ENCODE peak calls at places on chromosomes 2 and 18, in ten cellular contexts. E is breast epithelium, H is prostate gland, C is SK-N-SH, G is upper lobe of left lung, I is transverse colon, J is HepG2, L is spleen, Q is HCT116, M is stomach. F is an unnamed sample.

GRCh38 chr18:54871231-54871630 is 43.0 kb downstream of the RAB27B start:
- DNase-seq in H (no peak), L (no peak), C (peak), Q (no peak), G (no peak), I (no peak), E (no peak), J (no peak), M (no peak), F (no peak)

GRCh38 chr2:66433945-66434678 is 813 bp upstream of the MEIS1 start:
- DNase-seq in E (no peak), G (peak), H (peak), J (peak), C (peak), L (peak), M (peak), I (peak), Q (no peak), F (peak)

GRCh38 chr2:28952806-28953190 is 28.3 kb upstream of the TOGARAM2 start:
- DNase-seq in H (no peak), I (no peak), C (peak), G (no peak), M (no peak), Q (no peak), L (no peak), J (no peak), E (no peak), F (no peak)

GRCh38 chr2:12340164-12340563 is 376.6 kb upstream of the TRIB2 start:
- DNase-seq in C (no peak), I (no peak), J (no peak), H (no peak), L (no peak), G (no peak), E (no peak), Q (no peak), M (no peak), F (no peak)

GRCh38 chr2:9747396-9747795 is 95.9 kb upstream of the TAF1B start:
- DNase-seq in L (no peak), J (no peak), G (no peak), C (no peak), I (no peak), Q (no peak), M (no peak), H (no peak), E (no peak), F (no peak)

GRCh38 chr2:26575836-26576564 is 65.2 kb downstream of the CIB4 start:
- DNase-seq in I (no peak), Q (no peak), L (peak), H (no peak), G (peak), M (no peak), E (no peak), C (no peak), J (no peak), F (no peak)

GRCh38 chr2:10914272-10914693 is 2.5 kb downstream of the KCNF1 start:
- DNase-seq in Q (no peak), C (no peak), M (no peak), I (peak), J (no peak), E (no peak), G (no peak), H (no peak), L (peak), F (no peak)

GRCh38 chr2:203722411-203722810 is 16.0 kb downstream of the CD28 start:
- DNase-seq in L (no peak), Q (no peak), H (peak), M (no peak), C (no peak), J (no peak), G (no peak), I (no peak), E (no peak), F (no peak)

GRCh38 chr2:226578879-226579278 is 220.7 kb downstream of the IRS1 start:
- DNase-seq in G (no peak), C (no peak), H (no peak), M (no peak), L (no peak), Q (no peak), J (peak), E (no peak), I (no peak), F (no peak)

GRCh38 chr2:7882296-7882695 is 799.6 kb upstream of the ID2 start:
- DNase-seq in Q (no peak), H (no peak), M (no peak), J (no peak), E (no peak), L (no peak), G (no peak), I (no peak), C (no peak), F (no peak)

GRCh38 chr2:170224692-170225091 is 46.7 kb downstream of the MYO3B start:
- DNase-seq in J (no peak), H (no peak), M (no peak), C (peak), I (no peak), L (no peak), G (no peak), E (no peak), Q (no peak), F (no peak)

GRCh38 chr2:86783615-86784339 is 6.9 kb downstream of the CD8A start:
- DNase-seq in H (no peak), C (no peak), J (no peak), E (no peak), G (no peak), I (no peak), M (no peak), L (no peak), Q (no peak), F (no peak)

GRCh38 chr2:10303634-10304378 is 1.1 kb downstream of the HPCAL1 start:
- DNase-seq in C (peak), M (peak), L (peak), E (no peak), G (peak), J (peak), Q (no peak), I (peak), H (no peak), F (no peak)

GRCh38 chr2:19569300-19569791 is 210.9 kb upstream of the OSR1 start:
- DNase-seq in J (peak), L (no peak), G (no peak), E (no peak), C (no peak), I (no peak), M (no peak), H (no peak), Q (no peak), F (no peak)

GRCh38 chr18:55322176-55322735 is 265.7 kb downstream of the TCF4 start:
- DNase-seq in I (peak), E (peak), M (peak), J (no peak), L (peak), H (peak), C (peak), G (peak), Q (no peak), F (peak)

GRCh38 chr2:86291328-86291662 is 46.1 kb downstream of the REEP1 start:
- DNase-seq in I (no peak), G (no peak), L (no peak), E (no peak), M (no peak), H (no peak), C (no peak), Q (no peak), J (no peak), F (no peak)

GRCh38 chr18:73296686-73297085 is 428.9 kb upstream of the NETO1 start:
- DNase-seq in G (no peak), M (no peak), E (no peak), I (no peak), C (no peak), L (no peak), Q (no peak), J (no peak), H (no peak), F (no peak)

GRCh38 chr2:205781244-205781643 is 98.9 kb downstream of the NRP2 start:
- DNase-seq in L (no peak), E (no peak), J (no peak), G (no peak), H (no peak), Q (no peak), C (no peak), I (no peak), M (no peak), F (no peak)

GRCh38 chr2:239579524-239580198 is 178.8 kb upstream of the HDAC4 start:
- DNase-seq in J (no peak), H (no peak), L (peak), C (no peak), Q (no peak), E (no peak), G (no peak), I (no peak), M (no peak), F (no peak)

GRCh38 chr2:15412309-15412708 is 148.8 kb downstream of the NBAS start:
- DNase-seq in L (no peak), G (no peak), Q (no peak), J (no peak), C (no peak), H (no peak), I (no peak), E (no peak), M (no peak), F (no peak)

GRCh38 chr2:64467463-64467843 is 13.5 kb downstream of the LGALSL start:
- DNase-seq in Q (no peak), M (no peak), I (no peak), H (no peak), G (no peak), L (peak), C (no peak), J (no peak), E (no peak), F (no peak)

GRCh38 chr2:109132626-109133025 is 3.6 kb downstream of the SH3RF3 start:
- DNase-seq in H (no peak), E (no peak), G (no peak), L (no peak), C (no peak), Q (no peak), M (no peak), I (no peak), J (no peak), F (no peak)

GRCh38 chr2:111139637-111140317 is 19.1 kb downstream of the BCL2L11 start:
- DNase-seq in C (no peak), Q (no peak), M (peak), E (peak), I (no peak), L (no peak), G (no peak), J (no peak), H (peak), F (no peak)

GRCh38 chr18:34767601-34768027 is 57.5 kb downstream of the DTNA start:
- DNase-seq in L (no peak), J (no peak), M (no peak), G (no peak), I (no peak), C (no peak), E (no peak), H (no peak), Q (no peak), F (no peak)

GRCh38 chr2:12110074-12110473 is 363.6 kb downstream of the LPIN1 start:
- DNase-seq in E (no peak), C (no peak), G (no peak), L (no peak), I (no peak), J (no peak), Q (no peak), M (no peak), H (no peak), F (no peak)

GRCh38 chr2:42935692-42936631 is 143.6 kb upstream of the HAAO start:
- DNase-seq in I (no peak), H (no peak), J (no peak), M (no peak), C (no peak), Q (no peak), L (peak), E (no peak), G (no peak), F (no peak)

GRCh38 chr18:59279722-59280121 is 6.5 kb upstream of the RAX start:
- DNase-seq in I (no peak), M (no peak), Q (no peak), G (no peak), C (no peak), L (no peak), J (no peak), H (no peak), E (no peak), F (no peak)

GRCh38 chr2:238921681-238922319 is 73.9 kb downstream of the TWIST2 start:
- DNase-seq in M (no peak), G (no peak), J (no peak), E (no peak), L (peak), C (no peak), H (no peak), I (no peak), Q (no peak), F (peak)

GRCh38 chr2:229447227-229447626 is 176.1 kb upstream of the PID1 start:
- DNase-seq in E (no peak), J (no peak), C (no peak), M (no peak), H (no peak), Q (no peak), G (peak), L (no peak), I (no peak), F (no peak)

GRCh38 chr2:236663671-236664101 is 94.1 kb downstream of the ACKR3 start:
- DNase-seq in I (no peak), G (no peak), M (no peak), H (no peak), L (no peak), C (no peak), Q (no peak), J (no peak), E (peak), F (peak)

GRCh38 chr2:85409719-85410583 is at the start of gene CAPG:
- DNase-seq in L (peak), I (peak), J (no peak), H (peak), M (peak), E (peak), Q (no peak), C (no peak), G (peak), F (peak)

GRCh38 chr2:74542978-74543377 is 10.8 kb downstream of the LOXL3 start:
- DNase-seq in I (no peak), C (no peak), Q (no peak), H (no peak), J (no peak), M (no peak), E (no peak), L (no peak), G (no peak), F (no peak)

GRCh38 chr18:61639886-61640285 is 252.9 kb downstream of the RNF152 start:
- DNase-seq in M (no peak), L (no peak), G (no peak), E (no peak), H (no peak), C (no peak), Q (no peak), J (no peak), I (no peak), F (no peak)

GRCh38 chr18:61635901-61636528 is 256.8 kb downstream of the RNF152 start:
- DNase-seq in H (peak), I (peak), L (no peak), J (peak), E (peak), G (no peak), C (peak), Q (peak), M (peak), F (no peak)

GRCh38 chr18:61637319-61637718 is 255.5 kb downstream of the RNF152 start:
- DNase-seq in J (no peak), I (peak), L (no peak), M (peak), Q (no peak), C (no peak), H (no peak), G (peak), E (no peak), F (no peak)

GRCh38 chr18:61637905-61638304 is 254.9 kb downstream of the RNF152 start:
- DNase-seq in L (no peak), E (no peak), G (no peak), I (peak), M (peak), J (no peak), Q (no peak), H (no peak), C (no peak), F (no peak)
- H3K4me3 ChIP-seq in L (no peak), E (no peak), G (no peak), I (no peak), M (no peak), J (no peak), Q (no peak), H (no peak), C (no peak), F (no peak)

DNA sequence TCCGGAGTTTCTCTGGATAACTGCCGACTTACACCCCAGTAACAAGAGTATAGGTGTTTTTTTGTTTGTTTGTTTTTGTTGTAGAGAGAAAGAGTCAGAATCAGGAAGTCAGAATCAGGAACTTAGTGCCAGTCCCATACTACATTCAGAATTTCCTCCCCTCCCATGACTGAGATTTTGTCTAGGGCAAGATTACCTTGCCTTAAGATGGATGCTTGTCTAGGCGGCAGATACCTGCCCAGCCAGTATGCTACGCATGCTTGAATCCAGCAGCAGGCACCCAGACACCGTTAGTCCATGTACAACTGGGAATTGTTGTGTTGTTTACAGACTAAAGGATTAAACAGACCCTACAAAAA is 6.1 kb downstream of the XRCC5 start:
- DNase-seq in G (no peak), H (no peak), L (no peak), J (no peak), I (no peak), Q (no peak), M (no peak), E (no peak), C (no peak), F (no peak)
- TF ChIP-seq POLR2AphosphoS5 in G (no peak), H (no peak), L (peak), J (no peak), I (no peak), Q (no peak), M (no peak), E (no peak), C (no peak), F (no peak)

DNA sequence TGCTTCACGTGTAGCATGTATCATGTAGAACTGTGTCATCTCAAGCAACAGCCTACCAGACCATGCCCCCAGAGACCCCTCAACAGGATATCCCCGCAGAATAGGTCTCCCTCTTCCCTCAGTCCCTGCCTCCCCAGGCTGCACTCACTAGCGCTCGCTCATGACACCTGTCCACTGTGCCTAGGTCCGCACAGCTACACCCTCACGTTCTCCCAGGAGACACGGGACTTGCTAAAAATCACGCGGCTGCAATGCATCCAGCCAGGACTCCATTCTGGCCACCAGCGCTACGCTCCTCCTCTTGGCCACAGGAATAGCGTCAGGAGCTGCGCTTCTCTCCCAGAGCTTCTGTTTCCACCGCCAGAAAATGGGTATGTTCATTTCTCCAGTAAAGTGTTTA is 2.5 kb downstream of the PXDN start:
- DNase-seq in G (no peak), C (no peak), I (no peak), J (no peak), Q (no peak), L (peak), M (no peak), H (no peak), E (no peak), F (no peak)
- H3K4me3 ChIP-seq in G (no peak), C (peak), I (no peak), J (no peak), Q (no peak), L (no peak), M (no peak), H (no peak), E (no peak), F (no peak)

DNA sequence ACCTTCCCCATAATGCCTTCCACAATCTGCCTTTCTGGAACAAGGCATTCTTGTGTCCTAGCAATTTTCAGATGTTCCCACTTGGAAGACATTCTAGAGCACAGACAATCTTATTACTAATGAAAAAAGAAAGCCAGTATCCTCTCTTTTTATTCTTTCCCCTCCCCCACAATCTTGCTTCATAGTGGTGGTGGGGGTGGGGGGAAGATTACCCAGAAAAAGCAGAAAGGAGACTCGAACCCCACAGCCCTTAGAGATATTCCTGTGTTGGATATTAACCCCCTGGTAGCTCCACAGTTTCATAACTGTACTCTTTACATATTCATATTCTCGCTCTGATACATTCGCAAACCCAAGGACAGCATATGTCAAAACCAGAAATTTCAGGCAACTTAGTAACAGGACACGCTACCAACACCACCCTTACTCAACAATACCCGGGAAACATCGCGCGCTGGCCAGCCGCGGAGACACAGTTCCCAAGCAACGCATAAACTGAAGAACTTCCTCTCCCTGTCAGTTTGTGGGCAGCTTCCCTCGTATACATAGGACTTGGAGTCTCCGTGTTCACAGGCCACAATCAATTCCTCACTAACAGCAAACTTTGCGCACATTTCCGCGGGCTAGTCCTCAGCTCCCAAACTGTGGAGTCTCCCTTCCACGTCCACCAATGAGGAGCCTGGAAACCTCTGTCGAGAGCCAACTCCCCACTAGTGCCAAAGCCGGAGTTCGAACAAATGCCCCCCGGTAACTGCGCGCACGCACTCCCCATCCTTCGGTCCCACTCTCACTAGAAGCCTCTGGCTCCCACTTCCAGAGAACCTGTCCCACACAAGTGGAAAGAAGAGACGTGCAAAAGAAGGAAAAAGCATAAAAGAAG is 709 bp downstream of the NR4A2 start:
- DNase-seq in E (peak), J (no peak), G (peak), H (peak), Q (no peak), I (peak), L (peak), C (peak), M (peak), F (peak)
- TF ChIP-seq POLR2AphosphoS5 in E (peak), J (no peak), G (peak), H (peak), Q (no peak), I (peak), L (peak), C (no peak), M (peak), F (no peak)

DNA sequence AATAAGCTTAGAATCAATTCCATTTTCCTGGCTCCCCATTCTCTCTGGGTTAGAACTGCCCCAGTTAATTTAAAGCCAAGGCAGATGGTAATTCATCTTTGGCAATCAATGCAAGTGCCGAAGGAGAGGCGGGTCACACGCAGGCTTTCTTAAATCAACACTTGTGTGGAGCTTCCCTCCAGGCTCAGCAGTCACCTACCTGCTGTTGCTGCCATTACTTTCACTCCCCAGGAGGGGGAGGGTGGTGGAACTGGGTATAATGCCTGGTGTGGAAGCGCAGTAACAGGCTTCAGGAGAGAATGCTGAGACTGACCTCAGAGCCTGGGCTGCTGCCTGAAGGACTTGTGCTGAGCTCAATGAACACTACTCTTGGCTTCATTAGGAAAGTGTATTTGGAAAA is 19.2 kb downstream of the TTR start:
- DNase-seq in J (peak), I (peak), E (no peak), C (peak), H (no peak), M (peak), L (no peak), Q (peak), G (no peak), F (no peak)
- H3K4me3 ChIP-seq in J (no peak), I (no peak), E (no peak), C (no peak), H (no peak), M (no peak), L (no peak), Q (no peak), G (no peak), F (no peak)

GRCh38 chr2:181894381-181894780 is 2.9 kb downstream of the ITPRID2 start:
- DNase-seq in Q (no peak), H (no peak), G (no peak), L (no peak), E (no peak), C (no peak), J (no peak), M (no peak), I (no peak), F (no peak)

GRCh38 chr2:181892795-181893435 is 1.4 kb downstream of the ITPRID2 start:
- DNase-seq in L (no peak), Q (peak), H (no peak), G (no peak), M (no peak), C (no peak), I (no peak), J (peak), E (no peak), F (no peak)

GRCh38 chr2:181891966-181892794 is 650 bp downstream of the ITPRID2 start:
- DNase-seq in C (peak), M (peak), E (peak), L (peak), G (peak), J (peak), H (peak), Q (peak), I (peak), F (peak)

GRCh38 chr2:181887056-181887455 is 4.5 kb upstream of the ITPRID2 start:
- DNase-seq in J (no peak), L (no peak), C (no peak), Q (no peak), G (no peak), M (no peak), H (no peak), I (no peak), E (no peak), F (no peak)

GRCh38 chr2:181891258-181891965 is at the start of gene ITPRID2:
- DNase-seq in Q (peak), E (peak), I (peak), G (peak), L (no peak), M (peak), H (peak), J (peak), C (peak), F (peak)
- TF ChIP-seq POLR2AphosphoS5 in Q (peak), E (no peak), I (no peak), G (no peak), L (no peak), M (no peak), H (no peak), J (peak), C (no peak), F (no peak)

F was measured in suprapubic skin.